ENCODE peak calls at places on chromosomes 2 and 18, in ten cellular contexts. L is effector memory CD8-positive, alpha-beta T cell; S is hepatic stellate cell; Q is NCI-H1930; F is CD8-positive, alpha-beta T cell; C is left colon; E is activated CD4-positive, alpha-beta T cell treated with anti-CD3 and anti-CD28 coated beads, Interleukin-2, amount 50 U/mL, for 1 hour; W is activated naive CD8-positive, alpha-beta T cell treated with anti-CD3 and anti-CD28 coated beads, Interleukin-2, amount 10 ng/mL, durations not matched to agents 7 days and 5 days; I is mucosa of gallbladder; B is tibial nerve. R is an unnamed sample.

GRCh38 chr2:38464971-38465788 is 88.1 kb upstream of the ATL2 start:
- DNase-seq in B (no peak), W (no peak), L (no peak), E (no peak), Q (no peak), S (no peak), F (no peak), I (no peak), C (no peak), R (no peak)

GRCh38 chr18:23547806-23548205 is 38.5 kb downstream of the NPC1 start:
- DNase-seq in E (no peak), Q (no peak), I (peak), W (no peak), C (no peak), F (no peak), S (no peak), B (no peak), L (no peak), R (no peak)

GRCh38 chr2:147712051-147712450 is 132.8 kb upstream of the ACVR2A start:
- DNase-seq in E (no peak), C (no peak), Q (no peak), L (no peak), I (no peak), W (no peak), S (no peak), B (no peak), F (no peak), R (no peak)

GRCh38 chr2:6644261-6644660 is 221.4 kb downstream of the CMPK2 start:
- DNase-seq in S (no peak), E (no peak), C (no peak), B (no peak), F (no peak), W (no peak), L (no peak), I (no peak), Q (no peak), R (no peak)

GRCh38 chr2:227180286-227180685 is 15.9 kb downstream of the COL4A3 start:
- DNase-seq in I (peak), C (no peak), Q (no peak), W (no peak), L (no peak), E (no peak), S (no peak), F (no peak), B (no peak), R (peak)

GRCh38 chr2:23183733-23184132 is 201.2 kb upstream of the KLHL29 start:
- DNase-seq in L (no peak), B (no peak), E (no peak), F (no peak), S (no peak), I (no peak), W (no peak), Q (no peak), C (no peak), R (no peak)

GRCh38 chr2:217563565-217563964 is 439.2 kb downstream of the TNS1 start:
- DNase-seq in E (no peak), I (no peak), F (no peak), B (no peak), W (no peak), C (no peak), Q (no peak), L (no peak), S (no peak), R (no peak)

GRCh38 chr2:208235860-208236259 is 19.0 kb downstream of the IDH1 start:
- DNase-seq in I (no peak), W (no peak), Q (no peak), E (no peak), B (no peak), F (no peak), C (no peak), S (no peak), L (no peak), R (no peak)

GRCh38 chr2:47569658-47570398 is 166.9 kb downstream of the MSH2 start:
- DNase-seq in I (no peak), S (no peak), W (peak), Q (peak), L (no peak), F (no peak), C (no peak), E (no peak), B (no peak), R (no peak)

GRCh38 chr2:163734911-163735691 is 707 bp downstream of the FIGN start:
- DNase-seq in I (no peak), F (no peak), E (no peak), C (no peak), L (no peak), B (no peak), Q (no peak), W (no peak), S (no peak), R (no peak)